ENCODE peak calls at places on chromosomes 6 and 20, in ten cellular contexts. One of them, this sample, is unnamed.
A peak's percentile ranks its signal among the peaks of the same experiment; 100 is the strongest.

GRCh38 chr6:157223021-157223430 is 100.3 kb downstream of the TMEM242 start:
- DNase-seq in neural progenitor cell: no peak
- DNase-seq in kidney epithelial cell: no peak
- DNase-seq in lung: no peak
- DNase-seq in HL-60: no peak
- DNase-seq in thoracic aorta: no peak
- DNase-seq in GM12878: no peak
- DNase-seq in astrocyte of the cerebellum: no peak
- DNase-seq in psoas muscle: no peak
- DNase-seq in pancreas: no peak
- DNase-seq in this sample: no peak

GRCh38 chr6:143397229-143398222 is 53.0 kb downstream of the ADAT2 start:
- DNase-seq in neural progenitor cell: peak; percentile 20
- DNase-seq in astrocyte of the cerebellum: peak; percentile 91
- DNase-seq in thoracic aorta: peak; percentile 41
- DNase-seq in kidney epithelial cell: peak; percentile 97
- DNase-seq in pancreas: peak; percentile 70
- DNase-seq in HL-60: no peak
- DNase-seq in GM12878: no peak
- DNase-seq in lung: peak; percentile 85
- DNase-seq in psoas muscle: peak; percentile 55
- DNase-seq in this sample: peak; percentile 55

GRCh38 chr6:75334266-75335040 is 49.9 kb upstream of the TMEM30A start:
- DNase-seq in astrocyte of the cerebellum: peak; percentile 75
- DNase-seq in HL-60: no peak
- DNase-seq in kidney epithelial cell: peak; percentile 61
- DNase-seq in lung: no peak
- DNase-seq in thoracic aorta: no peak
- DNase-seq in neural progenitor cell: peak; percentile 90
- DNase-seq in pancreas: no peak
- DNase-seq in psoas muscle: no peak
- DNase-seq in GM12878: no peak
- DNase-seq in this sample: peak; percentile 29

GRCh38 chr6:166662690-166663089 is 35.6 kb upstream of the RPS6KA2 start:
- DNase-seq in psoas muscle: no peak
- DNase-seq in pancreas: no peak
- DNase-seq in GM12878: no peak
- DNase-seq in HL-60: no peak
- DNase-seq in thoracic aorta: no peak
- DNase-seq in kidney epithelial cell: no peak
- DNase-seq in neural progenitor cell: no peak
- DNase-seq in lung: no peak
- DNase-seq in astrocyte of the cerebellum: no peak
- DNase-seq in this sample: no peak

GRCh38 chr6:136846046-136846445 is 23.7 kb downstream of the PEX7 start:
- DNase-seq in astrocyte of the cerebellum: peak; percentile 53
- DNase-seq in HL-60: peak; percentile 36
- DNase-seq in lung: no peak
- DNase-seq in pancreas: peak; percentile 27
- DNase-seq in kidney epithelial cell: no peak
- DNase-seq in GM12878: no peak
- DNase-seq in psoas muscle: no peak
- DNase-seq in neural progenitor cell: peak; percentile 61
- DNase-seq in thoracic aorta: no peak
- DNase-seq in this sample: no peak

GRCh38 chr20:44023515-44024371 is 109.1 kb downstream of the TOX2 start:
- DNase-seq in astrocyte of the cerebellum: no peak
- DNase-seq in kidney epithelial cell: no peak
- DNase-seq in thoracic aorta: no peak
- DNase-seq in neural progenitor cell: no peak
- DNase-seq in lung: no peak
- DNase-seq in pancreas: no peak
- DNase-seq in HL-60: no peak
- DNase-seq in psoas muscle: no peak
- DNase-seq in GM12878: no peak
- DNase-seq in this sample: no peak

GRCh38 chr6:166772518-166772917 is 145.5 kb upstream of the RPS6KA2 start:
- DNase-seq in GM12878: no peak
- DNase-seq in lung: no peak
- DNase-seq in astrocyte of the cerebellum: no peak
- DNase-seq in HL-60: no peak
- DNase-seq in thoracic aorta: no peak
- DNase-seq in kidney epithelial cell: no peak
- DNase-seq in neural progenitor cell: no peak
- DNase-seq in pancreas: no peak
- DNase-seq in psoas muscle: no peak
- DNase-seq in this sample: no peak

GRCh38 chr20:36391456-36391855 is 85.3 kb downstream of the DLGAP4 start:
- DNase-seq in HL-60: no peak
- DNase-seq in astrocyte of the cerebellum: no peak
- DNase-seq in neural progenitor cell: no peak
- DNase-seq in psoas muscle: no peak
- DNase-seq in kidney epithelial cell: no peak
- DNase-seq in lung: no peak
- DNase-seq in thoracic aorta: no peak
- DNase-seq in GM12878: no peak
- DNase-seq in pancreas: no peak
- DNase-seq in this sample: no peak

GRCh38 chr6:136640132-136640915 is 90.1 kb upstream of the MAP7 start:
- DNase-seq in kidney epithelial cell: peak; percentile 4
- DNase-seq in thoracic aorta: no peak
- DNase-seq in astrocyte of the cerebellum: no peak
- DNase-seq in pancreas: no peak
- DNase-seq in psoas muscle: no peak
- DNase-seq in neural progenitor cell: no peak
- DNase-seq in lung: no peak
- DNase-seq in HL-60: no peak
- DNase-seq in GM12878: no peak
- DNase-seq in this sample: peak; percentile 40

GRCh38 chr20:31936430-31936829 is 15.4 kb downstream of the PDRG1 start:
- DNase-seq in lung: no peak
- DNase-seq in HL-60: no peak
- DNase-seq in psoas muscle: no peak
- DNase-seq in neural progenitor cell: no peak
- DNase-seq in astrocyte of the cerebellum: no peak
- DNase-seq in GM12878: no peak
- DNase-seq in thoracic aorta: no peak
- DNase-seq in pancreas: no peak
- DNase-seq in kidney epithelial cell: no peak
- DNase-seq in this sample: no peak

GRCh38 chr6:55601120-55601519 is 22.1 kb upstream of the HMGCLL1 start:
- DNase-seq in pancreas: no peak
- DNase-seq in GM12878: no peak
- DNase-seq in astrocyte of the cerebellum: no peak
- DNase-seq in kidney epithelial cell: no peak
- DNase-seq in lung: no peak
- DNase-seq in psoas muscle: no peak
- DNase-seq in HL-60: no peak
- DNase-seq in thoracic aorta: no peak
- DNase-seq in neural progenitor cell: no peak
- DNase-seq in this sample: no peak

GRCh38 chr6:72217626-72218025 is 331.3 kb downstream of the RIMS1 start:
- DNase-seq in neural progenitor cell: no peak
- DNase-seq in psoas muscle: no peak
- DNase-seq in HL-60: no peak
- DNase-seq in thoracic aorta: no peak
- DNase-seq in lung: no peak
- DNase-seq in astrocyte of the cerebellum: no peak
- DNase-seq in GM12878: no peak
- DNase-seq in kidney epithelial cell: no peak
- DNase-seq in pancreas: no peak
- DNase-seq in this sample: no peak

GRCh38 chr6:148427333-148427732 is 84.7 kb downstream of the SASH1 start:
- DNase-seq in GM12878: no peak
- DNase-seq in astrocyte of the cerebellum: no peak
- DNase-seq in pancreas: no peak
- DNase-seq in HL-60: no peak
- DNase-seq in lung: no peak
- DNase-seq in thoracic aorta: no peak
- DNase-seq in psoas muscle: no peak
- DNase-seq in kidney epithelial cell: no peak
- DNase-seq in neural progenitor cell: no peak
- DNase-seq in this sample: no peak

GRCh38 chr6:158002249-158002950 is 20.7 kb downstream of the SYNJ2 start:
- DNase-seq in pancreas: no peak
- DNase-seq in neural progenitor cell: no peak
- DNase-seq in HL-60: no peak
- DNase-seq in GM12878: no peak
- DNase-seq in kidney epithelial cell: no peak
- DNase-seq in lung: no peak
- DNase-seq in thoracic aorta: no peak
- DNase-seq in astrocyte of the cerebellum: no peak
- DNase-seq in psoas muscle: no peak
- DNase-seq in this sample: no peak

GRCh38 chr20:34268851-34269668 is 27.8 kb downstream of the ASIP start:
- DNase-seq in pancreas: no peak
- DNase-seq in astrocyte of the cerebellum: no peak
- DNase-seq in psoas muscle: no peak
- DNase-seq in kidney epithelial cell: no peak
- DNase-seq in lung: no peak
- DNase-seq in neural progenitor cell: peak; percentile 53
- DNase-seq in HL-60: no peak
- DNase-seq in thoracic aorta: no peak
- DNase-seq in GM12878: no peak
- DNase-seq in this sample: no peak

DNA sequence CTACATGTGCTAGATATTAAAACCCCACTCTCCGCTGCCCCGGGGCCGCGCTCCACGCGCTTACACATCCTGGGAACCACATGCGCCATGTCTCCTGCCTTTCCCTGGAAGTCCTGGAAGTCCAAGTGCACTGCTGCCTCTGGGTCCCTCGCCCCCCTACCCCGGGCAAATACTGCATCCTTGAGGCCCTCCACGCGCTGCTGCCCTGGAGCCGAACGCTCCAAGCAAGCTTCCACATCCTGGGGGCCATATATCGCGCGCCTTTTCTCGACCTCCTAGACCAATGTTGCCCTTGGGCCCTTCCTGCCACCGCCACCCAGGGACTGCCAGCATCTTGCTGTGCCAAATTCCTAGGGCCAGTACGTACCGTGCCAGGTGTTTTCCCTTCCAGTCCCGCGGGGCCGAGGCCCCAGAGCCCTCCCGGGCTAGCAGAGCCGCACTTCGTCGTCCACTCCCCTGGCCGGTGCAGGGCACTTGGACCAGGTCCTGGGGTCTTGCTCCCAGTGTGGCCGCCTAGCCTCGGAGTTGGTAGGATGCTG is 779 bp upstream of the KCNG1 start:
- DNase-seq in neural progenitor cell: no peak
- DNase-seq in astrocyte of the cerebellum: no peak
- DNase-seq in lung: no peak
- DNase-seq in GM12878: no peak
- DNase-seq in thoracic aorta: no peak
- DNase-seq in pancreas: peak; percentile 16
- DNase-seq in kidney epithelial cell: no peak
- DNase-seq in psoas muscle: no peak
- DNase-seq in HL-60: no peak
- DNase-seq in this sample: no peak
- H3K4me3 ChIP-seq in neural progenitor cell: peak overlapping the region; percentile 54
- H3K4me3 ChIP-seq in astrocyte of the cerebellum: peak overlapping the region; percentile 68
- H3K4me3 ChIP-seq in lung: no peak overlapping the region
- H3K4me3 ChIP-seq in GM12878: no peak overlapping the region
- H3K4me3 ChIP-seq in thoracic aorta: peak overlapping the region; percentile 66
- H3K4me3 ChIP-seq in pancreas: peak overlapping the region; percentile 28
- H3K4me3 ChIP-seq in kidney epithelial cell: no peak overlapping the region
- H3K4me3 ChIP-seq in psoas muscle: peak overlapping the region; percentile 55
- H3K4me3 ChIP-seq in HL-60: no peak overlapping the region
- H3K4me3 ChIP-seq in this sample: peak overlapping the region; percentile 54

GRCh38 chr20:62641749-62642665 is at the start of gene SLCO4A1:
- DNase-seq in GM12878: no peak
- DNase-seq in neural progenitor cell: peak; percentile 76
- DNase-seq in HL-60: peak; percentile 87
- DNase-seq in astrocyte of the cerebellum: no peak
- DNase-seq in pancreas: peak; percentile 44
- DNase-seq in psoas muscle: peak; percentile 89
- DNase-seq in thoracic aorta: no peak
- DNase-seq in kidney epithelial cell: no peak
- DNase-seq in lung: peak; percentile 49
- DNase-seq in this sample: no peak
- TF ChIP-seq CTCF in GM12878: no peak
- TF ChIP-seq CTCF in neural progenitor cell: no peak
- TF ChIP-seq CTCF in HL-60: no peak
- TF ChIP-seq CTCF in astrocyte of the cerebellum: no peak
- TF ChIP-seq CTCF in pancreas: no peak
- TF ChIP-seq CTCF in psoas muscle: peak; percentile 8
- TF ChIP-seq CTCF in thoracic aorta: no peak
- TF ChIP-seq CTCF in kidney epithelial cell: no peak
- TF ChIP-seq CTCF in lung: no peak
- TF ChIP-seq CTCF in this sample: no peak

DNA sequence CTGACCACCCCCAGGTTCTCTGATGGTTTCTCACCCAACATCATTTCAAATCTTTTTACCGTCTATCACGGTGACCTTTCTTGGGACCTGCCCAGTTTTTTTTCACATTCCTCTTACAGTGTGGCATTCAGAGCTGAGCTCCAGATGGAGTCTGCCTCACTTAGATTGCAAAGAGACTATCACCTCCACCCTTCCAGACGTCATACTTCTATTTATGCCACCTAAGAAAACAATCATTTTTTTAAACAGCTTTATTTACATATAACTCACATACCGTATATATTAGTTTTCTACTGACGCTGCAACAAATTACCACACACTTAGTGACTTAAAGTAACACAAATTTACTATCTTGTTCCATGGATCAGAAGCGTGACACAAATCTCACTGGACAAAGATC is 32.3 kb upstream of the CTNNBL1 start:
- DNase-seq in kidney epithelial cell: no peak
- DNase-seq in lung: no peak
- DNase-seq in thoracic aorta: no peak
- DNase-seq in psoas muscle: no peak
- DNase-seq in pancreas: no peak
- DNase-seq in HL-60: no peak
- DNase-seq in astrocyte of the cerebellum: no peak
- DNase-seq in neural progenitor cell: no peak
- DNase-seq in GM12878: no peak
- DNase-seq in this sample: no peak
- H3K4me3 ChIP-seq in kidney epithelial cell: no peak overlapping the region
- H3K4me3 ChIP-seq in lung: no peak overlapping the region
- H3K4me3 ChIP-seq in thoracic aorta: no peak overlapping the region
- H3K4me3 ChIP-seq in psoas muscle: no peak overlapping the region
- H3K4me3 ChIP-seq in pancreas: no peak overlapping the region
- H3K4me3 ChIP-seq in HL-60: no peak overlapping the region
- H3K4me3 ChIP-seq in astrocyte of the cerebellum: no peak overlapping the region
- H3K4me3 ChIP-seq in neural progenitor cell: no peak overlapping the region
- H3K4me3 ChIP-seq in GM12878: no peak overlapping the region
- H3K4me3 ChIP-seq in this sample: no peak overlapping the region

GRCh38 chr6:12200025-12200424 is 90.1 kb upstream of the EDN1 start:
- DNase-seq in pancreas: no peak
- DNase-seq in neural progenitor cell: no peak
- DNase-seq in lung: no peak
- DNase-seq in astrocyte of the cerebellum: no peak
- DNase-seq in HL-60: peak; percentile 49
- DNase-seq in GM12878: no peak
- DNase-seq in thoracic aorta: no peak
- DNase-seq in kidney epithelial cell: no peak
- DNase-seq in psoas muscle: no peak
- DNase-seq in this sample: no peak
- TF ChIP-seq CTCF in pancreas: no peak
- TF ChIP-seq CTCF in neural progenitor cell: no peak
- TF ChIP-seq CTCF in lung: no peak
- TF ChIP-seq CTCF in astrocyte of the cerebellum: no peak
- TF ChIP-seq CTCF in HL-60: no peak
- TF ChIP-seq CTCF in GM12878: no peak
- TF ChIP-seq CTCF in thoracic aorta: no peak
- TF ChIP-seq CTCF in kidney epithelial cell: no peak
- TF ChIP-seq CTCF in psoas muscle: no peak
- TF ChIP-seq CTCF in this sample: no peak

GRCh38 chr20:62973033-62973745 is 20.7 kb downstream of the SLC17A9 start:
- DNase-seq in kidney epithelial cell: no peak
- DNase-seq in neural progenitor cell: no peak
- DNase-seq in pancreas: no peak
- DNase-seq in lung: no peak
- DNase-seq in HL-60: no peak
- DNase-seq in psoas muscle: no peak
- DNase-seq in thoracic aorta: no peak
- DNase-seq in astrocyte of the cerebellum: no peak
- DNase-seq in GM12878: no peak
- DNase-seq in this sample: no peak
- H3K4me3 ChIP-seq in kidney epithelial cell: no peak overlapping the region
- H3K4me3 ChIP-seq in neural progenitor cell: peak overlapping the region; percentile 36
- H3K4me3 ChIP-seq in pancreas: no peak overlapping the region
- H3K4me3 ChIP-seq in lung: no peak overlapping the region
- H3K4me3 ChIP-seq in HL-60: no peak overlapping the region
- H3K4me3 ChIP-seq in psoas muscle: no peak overlapping the region
- H3K4me3 ChIP-seq in thoracic aorta: peak overlapping the region; percentile 65
- H3K4me3 ChIP-seq in astrocyte of the cerebellum: no peak overlapping the region
- H3K4me3 ChIP-seq in GM12878: no peak overlapping the region
- H3K4me3 ChIP-seq in this sample: no peak overlapping the region